ENCODE peak calls at places on chromosomes 11 and 22, in five cellular contexts. R is CD8-positive, alpha-beta memory T cell; N is stimulated activated CD8-positive, alpha-beta memory T cell treated with anti-CD3 and anti-CD28 coated beads, Interleukin-15, amount 100 ng/mL, for 4 hours; A is DMS53; L is K562. H is an unnamed sample.

GRCh38 chr11:69515271-69516245 is 34.1 kb downstream of the LINC01488 start:
- DNase-seq in N (no peak), R (peak; percentile 24), L (no peak), A (no peak), H (no peak)

GRCh38 chr11:134176284-134176683 is 47.5 kb downstream of the NCAPD3 start:
- DNase-seq in L (no peak), A (no peak), N (no peak), R (no peak), H (no peak)

GRCh38 chr11:23620617-23621016 is 760.3 kb upstream of the CCDC179 start:
- DNase-seq in A (no peak), R (no peak), N (no peak), L (no peak), H (no peak)

GRCh38 chr22:21047730-21048129 is 2.0 kb downstream of the LRRC74B start:
- DNase-seq in R (no peak), N (no peak), L (no peak), A (peak; percentile 86), H (no peak)

GRCh38 chr22:35446365-35446764 is 46.4 kb downstream of the MCM5 start:
- DNase-seq in A (no peak), L (no peak), R (no peak), N (no peak), H (no peak)

GRCh38 chr22:44594951-44595350 is 96.9 kb upstream of the RTL6 start:
- DNase-seq in A (no peak), R (no peak), L (no peak), N (no peak), H (no peak)

GRCh38 chr22:29204617-29205183 is 996 bp upstream of the EMID1 start:
- DNase-seq in R (peak; percentile 21), N (no peak), L (no peak), A (no peak), H (no peak)

GRCh38 chr11:128467610-128468041 is 119.7 kb downstream of the ETS1 start:
- DNase-seq in A (peak; percentile 22), R (no peak), N (no peak), L (no peak), H (no peak)

GRCh38 chr22:49927483-49928184 is 9.2 kb downstream of the CRELD2 start:
- DNase-seq in R (no peak), L (no peak), N (no peak), A (no peak), H (no peak)

GRCh38 chr11:47967577-47968230 is 12.7 kb upstream of the PTPRJ start:
- DNase-seq in A (no peak), R (no peak), N (no peak), L (no peak), H (no peak)

GRCh38 chr22:38144025-38144405 is 33.5 kb upstream of the BAIAP2L2 start:
- DNase-seq in A (peak; percentile 53), R (no peak), L (no peak), N (no peak), H (no peak)

GRCh38 chr11:10298342-10298741 is 4.3 kb upstream of the SBF2 start:
- DNase-seq in N (no peak), R (peak; percentile 78), A (peak; percentile 94), L (no peak), H (peak; percentile 59)

GRCh38 chr11:104054911-104055529 is 18.6 kb downstream of the DDI1 start:
- DNase-seq in L (no peak), A (no peak), N (no peak), R (no peak), H (no peak)

GRCh38 chr22:44543362-44543761 is 45.3 kb upstream of the RTL6 start:
- DNase-seq in L (no peak), N (no peak), R (no peak), A (no peak), H (no peak)

GRCh38 chr22:35231585-35232084 is 25.7 kb upstream of the HMGXB4 start:
- DNase-seq in A (peak; percentile 64), R (peak; percentile 72), L (peak; percentile 89), N (peak; percentile 23), H (no peak)

GRCh38 chr22:40345801-40346177 is 511 bp upstream of the ADSL start:
- DNase-seq in A (peak; percentile 76), N (no peak), R (peak; percentile 72), L (peak; percentile 55), H (no peak)

GRCh38 chr22:39618996-39619530 is 48.5 kb downstream of the CACNA1I start:
- DNase-seq in N (no peak), A (no peak), L (no peak), R (no peak), H (no peak)

GRCh38 chr22:48592066-48592345 is 1235.7 kb downstream of the BRD1 start:
- DNase-seq in A (no peak), N (no peak), L (no peak), R (no peak), H (no peak)

GRCh38 chr11:17382046-17382728 is 6.3 kb downstream of the KCNJ11 start:
- DNase-seq in N (no peak), A (no peak), R (no peak), L (no peak), H (no peak)

GRCh38 chr11:109490953-109491733 is 69.2 kb downstream of the C11orf87 start:
- DNase-seq in R (no peak), N (no peak), A (no peak), L (no peak), H (no peak)

GRCh38 chr11:59551651-59552521 is 40.5 kb downstream of the OR4D9 start:
- DNase-seq in A (peak; percentile 76), R (no peak), L (peak; percentile 87), N (no peak), H (no peak)

GRCh38 chr11:86047275-86047991 is 21.5 kb downstream of the PICALM start:
- DNase-seq in N (no peak), L (no peak), R (peak; percentile 56), A (no peak), H (peak; percentile 13)

GRCh38 chr11:62665630-62666258 is 632 bp downstream of the CSKMT start:
- DNase-seq in L (peak; percentile 62), R (peak; percentile 84), N (peak; percentile 62), A (peak; percentile 74), H (no peak)

GRCh38 chr11:11937957-11938356 is 70.5 kb downstream of the DKK3 start:
- DNase-seq in L (no peak), A (peak; percentile 48), R (no peak), N (no peak), H (no peak)

GRCh38 chr22:25008666-25009065 is 56.1 kb downstream of the KIAA1671 start:
- DNase-seq in N (no peak), A (peak; percentile 29), R (no peak), L (no peak), H (no peak)

GRCh38 chr11:19978668-19979518 is 181.4 kb downstream of the DBX1 start:
- DNase-seq in A (peak; percentile 84), N (no peak), L (peak; percentile 74), R (no peak), H (no peak)

GRCh38 chr11:64676253-64676615 is 46.8 kb downstream of the NRXN2 start:
- DNase-seq in L (no peak), N (no peak), R (no peak), A (no peak), H (no peak)

GRCh38 chr11:5932671-5933070 is 9.4 kb upstream of the OR56A3 start:
- DNase-seq in N (no peak), A (no peak), R (no peak), L (no peak), H (no peak)

GRCh38 chr11:68028802-68029475 is 1.5 kb upstream of the NDUFS8 start:
- DNase-seq in L (no peak), N (no peak), A (no peak), R (no peak), H (no peak)

GRCh38 chr11:30586251-30587144 is at the start of gene MPPED2:
- DNase-seq in L (peak; percentile 2), R (no peak), A (peak; percentile 74), N (no peak), H (no peak)

GRCh38 chr11:120608760-120609211 is 97.2 kb downstream of the GRIK4 start:
- DNase-seq in A (no peak), L (no peak), R (no peak), N (no peak), H (no peak)

GRCh38 chr11:28461338-28461737 is 353.1 kb downstream of the METTL15 start:
- DNase-seq in A (no peak), R (no peak), N (no peak), L (no peak), H (no peak)

GRCh38 chr11:69116671-69117070 is 39.1 kb upstream of the SMIM38 start:
- DNase-seq in L (no peak), A (no peak), N (no peak), R (no peak), H (no peak)

GRCh38 chr22:46791201-46791731 is 28.8 kb downstream of the TBC1D22A start:
- DNase-seq in N (peak; percentile 64), L (peak; percentile 11), A (no peak), R (peak; percentile 92), H (peak; percentile 33)

GRCh38 chr11:86508604-86509471 is 134.2 kb downstream of the CCDC81 start:
- DNase-seq in N (no peak), R (no peak), A (no peak), L (no peak), H (no peak)